ENCODE peak calls at places on chromosomes 12 and 14, in four cellular contexts. N, Y, T and U are unnamed samples.

GRCh38 chr14:21168055-21168454 is 12.2 kb upstream of the OR5AU1 start:
- DNase-seq in N (no peak), Y (no peak), T (no peak), U (no peak)

GRCh38 chr14:23442721-23443356 is 7.4 kb upstream of the MYH7 start:
- DNase-seq in N (no peak), Y (no peak), T (no peak), U (no peak)

GRCh38 chr12:54258286-54258685 is 21.6 kb downstream of the CBX5 start:
- DNase-seq in N (no peak), Y (no peak), T (no peak), U (no peak)

GRCh38 chr12:27096420-27096819 is 14.0 kb upstream of the C12orf71 start:
- DNase-seq in N (no peak), Y (no peak), T (no peak), U (no peak)

GRCh38 chr12:52703878-52704277 is 554 bp upstream of the KRT77 start:
- DNase-seq in N (no peak), Y (peak), T (no peak), U (no peak)

GRCh38 chr14:91509083-91509877 is 830 bp downstream of the PPP4R3A start:
- DNase-seq in N (no peak), Y (peak), T (peak), U (peak)

GRCh38 chr14:101224356-101225115 is 321.0 kb upstream of the RTL1 start:
- DNase-seq in N (no peak), Y (peak), T (no peak), U (peak)

GRCh38 chr14:68215628-68216027 is 396.0 kb downstream of the RAD51B start:
- DNase-seq in N (peak), Y (no peak), T (no peak), U (no peak)

GRCh38 chr12:84172823-84173424 is 739.7 kb downstream of the SLC6A15 start:
- DNase-seq in N (no peak), Y (no peak), T (no peak), U (no peak)

GRCh38 chr12:43835656-43836454 is at the start of gene TMEM117:
- DNase-seq in N (no peak), Y (peak), T (peak), U (peak)
- TF ChIP-seq FOXM1 in N (no peak), Y (no peak), T (no peak), U (no peak)

GRCh38 chr12:115623764-115624334 is 653.6 kb downstream of the MED13L start:
- DNase-seq in N (no peak), Y (no peak), T (no peak), U (peak)
- H3K4me2 ChIP-seq in N (no peak), Y (no peak), T (peak), U (no peak)

DNA sequence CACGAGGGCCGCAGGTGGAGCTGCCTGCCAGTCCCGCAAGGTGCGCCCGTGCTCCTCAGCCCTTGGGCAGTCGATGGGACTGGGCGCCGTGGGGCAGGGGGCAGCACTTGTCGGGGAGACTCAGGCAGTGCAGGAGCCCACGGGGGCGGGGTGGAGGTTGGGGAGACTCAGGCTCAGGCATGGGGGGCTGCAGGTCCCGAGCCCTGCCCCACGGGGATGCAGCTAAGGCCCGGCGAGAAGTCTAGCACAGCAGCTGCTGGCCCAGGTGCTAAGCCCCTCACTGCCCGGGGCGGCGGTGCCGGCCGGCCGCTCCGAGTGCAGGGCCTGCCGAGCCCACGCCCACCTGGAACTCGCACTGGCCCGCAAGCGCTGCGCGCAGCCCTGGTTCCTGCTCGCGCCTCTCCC is 39.2 kb upstream of the P2RX7 start:
- DNase-seq in N (no peak), Y (no peak), T (no peak), U (no peak)
- TF ChIP-seq FOXM1 in N (no peak), Y (no peak), T (no peak), U (no peak)

DNA sequence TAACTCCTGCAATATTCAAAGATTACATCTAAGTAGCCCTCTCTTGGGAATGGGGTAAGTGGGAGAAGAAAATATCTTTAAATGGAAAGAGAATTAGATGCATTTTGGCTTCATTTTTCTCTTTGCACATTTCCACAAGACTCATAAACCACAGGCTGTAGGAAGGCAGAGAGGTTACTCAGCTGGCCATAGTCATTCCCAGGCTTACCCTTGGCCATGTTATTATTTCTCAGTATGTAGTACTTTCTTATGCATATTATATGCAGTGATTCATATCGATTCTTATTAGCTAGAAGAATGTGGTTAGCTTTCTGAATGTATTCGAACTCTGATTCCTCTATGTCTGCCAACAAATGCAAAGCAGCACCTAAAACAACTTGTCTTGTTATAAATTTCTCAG is 92.1 kb downstream of the PTPRR start:
- DNase-seq in N (no peak), Y (no peak), T (no peak), U (no peak)
- H3K4me2 ChIP-seq in N (no peak), Y (no peak), T (no peak), U (no peak)

DNA sequence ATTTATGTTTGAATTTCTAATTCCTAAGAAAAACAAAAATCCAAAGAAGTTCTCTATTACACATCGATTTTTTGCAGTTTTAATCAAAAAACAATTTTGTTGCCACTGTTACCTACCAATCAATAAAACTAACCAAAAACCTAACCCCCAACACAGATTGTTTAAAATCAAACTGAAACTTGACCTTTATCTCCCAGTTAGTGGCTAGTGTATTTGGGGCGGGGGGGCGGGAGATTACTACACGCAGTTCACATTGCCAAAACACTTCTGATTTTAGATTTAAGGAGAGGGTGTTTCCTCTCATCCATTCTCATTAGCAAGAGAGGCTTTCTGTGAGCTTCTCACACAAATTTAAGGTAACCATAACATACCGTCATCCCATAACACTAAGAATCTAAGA is 6.4 kb downstream of the CDC42BPB start:
- DNase-seq in N (no peak), Y (no peak), T (no peak), U (no peak)
- TF ChIP-seq FOXM1 in N (no peak), Y (no peak), T (no peak), U (no peak)

DNA sequence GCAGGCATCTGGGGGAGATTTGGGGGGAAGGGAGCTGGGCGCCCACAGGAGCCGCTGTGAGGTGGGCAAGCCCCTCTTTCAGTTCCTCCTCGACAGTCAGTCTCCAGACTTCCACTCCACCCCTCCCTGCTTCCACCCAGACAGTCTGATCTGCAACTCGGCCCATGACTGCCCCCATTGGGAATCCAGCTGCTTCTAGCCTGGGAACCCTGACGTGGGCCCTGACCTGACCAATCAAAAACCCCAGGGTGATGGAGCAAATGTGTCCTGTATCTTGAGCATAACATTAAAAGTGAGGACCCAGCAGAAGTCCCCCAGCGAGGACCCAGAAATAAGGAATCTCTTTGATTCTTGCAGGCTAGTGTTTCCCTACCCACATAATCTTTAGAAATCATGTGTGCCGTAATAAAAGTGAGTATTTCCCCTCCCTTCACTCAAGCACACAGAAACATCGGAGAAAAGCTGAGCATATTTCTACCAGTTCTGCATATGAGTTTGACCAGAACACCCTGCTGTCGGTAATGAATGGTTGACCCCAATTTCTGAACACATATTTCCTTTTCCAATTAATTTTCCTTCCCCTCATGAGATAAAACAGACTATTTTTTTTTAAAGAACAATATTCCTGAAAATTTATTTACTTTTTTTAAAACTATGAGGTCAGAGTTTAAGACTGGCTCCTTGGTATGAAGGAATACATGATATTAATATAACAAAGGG is 6.4 kb downstream of the SSH1 start:
- DNase-seq in N (peak), Y (peak), T (no peak), U (peak)
- H3K4me2 ChIP-seq in N (peak), Y (no peak), T (no peak), U (peak)

GRCh38 chr12:92275443-92276154 is 130.0 kb upstream of the BTG1 start:
- DNase-seq in N (no peak), Y (no peak), T (no peak), U (no peak)
- TF ChIP-seq FOXM1 in N (no peak), Y (no peak), T (no peak), U (no peak)

GRCh38 chr12:94545937-94546771 is 86.5 kb upstream of the CEP83 start:
- DNase-seq in N (peak), Y (peak), T (peak), U (peak)
- H3K4me2 ChIP-seq in N (no peak), Y (no peak), T (no peak), U (no peak)

GRCh38 chr12:128661216-128661550 is 162.6 kb downstream of the SLC15A4 start:
- DNase-seq in N (no peak), Y (no peak), T (no peak), U (no peak)

GRCh38 chr12:128662106-128662505 is 161.7 kb downstream of the SLC15A4 start:
- DNase-seq in N (no peak), Y (no peak), T (no peak), U (no peak)

GRCh38 chr12:128657378-128657777 is 166.4 kb downstream of the SLC15A4 start:
- DNase-seq in N (no peak), Y (no peak), T (no peak), U (no peak)

GRCh38 chr12:128660532-128661215 is 163.1 kb downstream of the SLC15A4 start:
- DNase-seq in N (no peak), Y (no peak), T (no peak), U (no peak)
- TF ChIP-seq FOXM1 in N (no peak), Y (no peak), T (no peak), U (no peak)

GRCh38 chr12:19775241-19775640 is 335.9 kb downstream of the AEBP2 start:
- DNase-seq in N (no peak), Y (no peak), T (no peak), U (no peak)

GRCh38 chr12:19772776-19773175 is 333.5 kb downstream of the AEBP2 start:
- DNase-seq in N (no peak), Y (no peak), T (no peak), U (no peak)

GRCh38 chr12:19771858-19772257 is 332.6 kb downstream of the AEBP2 start:
- DNase-seq in N (no peak), Y (no peak), T (no peak), U (no peak)
- H3K4me2 ChIP-seq in N (no peak), Y (no peak), T (no peak), U (peak)